ENCODE peak calls at places on chromosomes 5 and 9, in four cellular contexts. One of them, this sample, is unnamed.

GRCh38 chr5:73454379-73455036 is 5.9 kb upstream of the FOXD1 start:
- DNase-seq in nephron progenitor cell: peak; percentile 68
- DNase-seq in HL-60: no peak
- DNase-seq in IMR-90: peak; percentile 62
- DNase-seq in this sample: peak; percentile 58

GRCh38 chr9:124802426-124802825 is 25.5 kb downstream of the OLFML2A start:
- DNase-seq in nephron progenitor cell: no peak
- DNase-seq in HL-60: no peak
- DNase-seq in IMR-90: no peak
- DNase-seq in this sample: no peak

GRCh38 chr9:127779136-127779981 is 893 bp upstream of the SH2D3C start:
- DNase-seq in nephron progenitor cell: no peak
- DNase-seq in HL-60: no peak
- DNase-seq in IMR-90: no peak
- DNase-seq in this sample: no peak

GRCh38 chr5:80725446-80725845 is 70.7 kb upstream of the DHFR start:
- DNase-seq in nephron progenitor cell: no peak
- DNase-seq in HL-60: no peak
- DNase-seq in IMR-90: no peak
- DNase-seq in this sample: no peak

GRCh38 chr5:126366199-126366560 is 57.0 kb upstream of the GRAMD2B start:
- DNase-seq in nephron progenitor cell: no peak
- DNase-seq in HL-60: no peak
- DNase-seq in IMR-90: no peak
- DNase-seq in this sample: no peak

GRCh38 chr5:5209101-5209500 is 69.0 kb downstream of the ADAMTS16 start:
- DNase-seq in nephron progenitor cell: no peak
- DNase-seq in HL-60: no peak
- DNase-seq in IMR-90: no peak
- DNase-seq in this sample: no peak

GRCh38 chr9:110801426-110801825 is 132.8 kb downstream of the MUSK start:
- DNase-seq in nephron progenitor cell: no peak
- DNase-seq in HL-60: no peak
- DNase-seq in IMR-90: no peak
- DNase-seq in this sample: no peak

GRCh38 chr9:135244751-135245221 is 157.3 kb downstream of the OLFM1 start:
- DNase-seq in nephron progenitor cell: no peak
- DNase-seq in HL-60: no peak
- DNase-seq in IMR-90: no peak
- DNase-seq in this sample: no peak

GRCh38 chr9:127470662-127471061 is 19.4 kb downstream of the LRSAM1 start:
- DNase-seq in nephron progenitor cell: no peak
- DNase-seq in HL-60: no peak
- DNase-seq in IMR-90: no peak
- DNase-seq in this sample: no peak

GRCh38 chr5:35337332-35338168 is 107.3 kb upstream of the PRLR start:
- DNase-seq in nephron progenitor cell: no peak
- DNase-seq in HL-60: no peak
- DNase-seq in IMR-90: no peak
- DNase-seq in this sample: no peak

GRCh38 chr5:3875144-3875543 is 279.5 kb downstream of the IRX1 start:
- DNase-seq in nephron progenitor cell: no peak
- DNase-seq in HL-60: no peak
- DNase-seq in IMR-90: no peak
- DNase-seq in this sample: no peak

GRCh38 chr9:70229026-70229425 is 29.8 kb upstream of the SMC5 start:
- DNase-seq in nephron progenitor cell: peak; percentile 4
- DNase-seq in HL-60: no peak
- DNase-seq in IMR-90: no peak
- DNase-seq in this sample: no peak

GRCh38 chr5:177507596-177508216 is 1.9 kb downstream of the DOK3 start:
- DNase-seq in nephron progenitor cell: no peak
- DNase-seq in HL-60: no peak
- DNase-seq in IMR-90: no peak
- DNase-seq in this sample: no peak

GRCh38 chr5:87229780-87230179 is 37.9 kb upstream of the RASA1 start:
- DNase-seq in nephron progenitor cell: no peak
- DNase-seq in HL-60: no peak
- DNase-seq in IMR-90: peak; percentile 21
- DNase-seq in this sample: no peak

GRCh38 chr9:20083417-20083816 is 294.6 kb upstream of the SLC24A2 start:
- DNase-seq in nephron progenitor cell: no peak
- DNase-seq in HL-60: no peak
- DNase-seq in IMR-90: no peak
- DNase-seq in this sample: no peak

GRCh38 chr5:73652391-73652790 is 26.4 kb downstream of the ARHGEF28 start:
- DNase-seq in nephron progenitor cell: no peak
- DNase-seq in HL-60: no peak
- DNase-seq in IMR-90: no peak
- DNase-seq in this sample: no peak

GRCh38 chr5:107502711-107503110 is 168.0 kb downstream of the EFNA5 start:
- DNase-seq in nephron progenitor cell: no peak
- DNase-seq in HL-60: no peak
- DNase-seq in IMR-90: no peak
- DNase-seq in this sample: no peak

GRCh38 chr5:172445866-172446265 is 8.5 kb downstream of the SH3PXD2B start:
- DNase-seq in nephron progenitor cell: no peak
- DNase-seq in HL-60: no peak
- DNase-seq in IMR-90: no peak
- DNase-seq in this sample: no peak

GRCh38 chr5:173925449-173926071 is 37.4 kb downstream of the CPEB4 start:
- DNase-seq in nephron progenitor cell: peak; percentile 34
- DNase-seq in HL-60: no peak
- DNase-seq in IMR-90: peak; percentile 57
- DNase-seq in this sample: peak; percentile 24

GRCh38 chr9:21153688-21154608 is 12.3 kb upstream of the IFNW1 start:
- DNase-seq in nephron progenitor cell: peak; percentile 8
- DNase-seq in HL-60: peak; percentile 8
- DNase-seq in IMR-90: peak; percentile 1
- DNase-seq in this sample: peak; percentile 4

GRCh38 chr5:15480436-15480835 is 19.5 kb upstream of the FBXL7 start:
- DNase-seq in nephron progenitor cell: no peak
- DNase-seq in HL-60: no peak
- DNase-seq in IMR-90: no peak
- DNase-seq in this sample: no peak

GRCh38 chr9:124047106-124047716 is 35.6 kb downstream of the LHX2 start:
- DNase-seq in nephron progenitor cell: no peak
- DNase-seq in HL-60: no peak
- DNase-seq in IMR-90: no peak
- DNase-seq in this sample: no peak

GRCh38 chr5:36692791-36693763 is 86.7 kb downstream of the SLC1A3 start:
- DNase-seq in nephron progenitor cell: peak; percentile 83
- DNase-seq in HL-60: no peak
- DNase-seq in IMR-90: peak; percentile 53
- DNase-seq in this sample: peak; percentile 74

GRCh38 chr5:52787600-52788504 is at the start of the genes ITGA1 and PELO:
- DNase-seq in nephron progenitor cell: peak; percentile 86
- DNase-seq in HL-60: no peak
- DNase-seq in IMR-90: peak; percentile 81
- DNase-seq in this sample: peak; percentile 63

GRCh38 chr9:121284733-121285451 is 16.9 kb downstream of the GSN start:
- DNase-seq in nephron progenitor cell: no peak
- DNase-seq in HL-60: no peak
- DNase-seq in IMR-90: no peak
- DNase-seq in this sample: no peak

GRCh38 chr5:174505621-174506020 is 218.8 kb upstream of the MSX2 start:
- DNase-seq in nephron progenitor cell: no peak
- DNase-seq in HL-60: no peak
- DNase-seq in IMR-90: peak; percentile 60
- DNase-seq in this sample: no peak

GRCh38 chr9:108056083-108056804 is 566.7 kb upstream of the KLF4 start:
- DNase-seq in nephron progenitor cell: no peak
- DNase-seq in HL-60: no peak
- DNase-seq in IMR-90: peak; percentile 78
- DNase-seq in this sample: no peak

GRCh38 chr5:43215073-43215631 is 23.1 kb downstream of the NIM1K start:
- DNase-seq in nephron progenitor cell: no peak
- DNase-seq in HL-60: no peak
- DNase-seq in IMR-90: no peak
- DNase-seq in this sample: no peak

GRCh38 chr5:149221326-149221725 is 50.3 kb upstream of the AFAP1L1 start:
- DNase-seq in nephron progenitor cell: no peak
- DNase-seq in HL-60: no peak
- DNase-seq in IMR-90: peak; percentile 83
- DNase-seq in this sample: no peak

GRCh38 chr9:131618071-131618479 is 72.8 kb downstream of the PRRT1B start:
- DNase-seq in nephron progenitor cell: no peak
- DNase-seq in HL-60: no peak
- DNase-seq in IMR-90: no peak
- DNase-seq in this sample: no peak

GRCh38 chr5:136006767-136007251 is 22.0 kb upstream of the TGFBI start:
- DNase-seq in nephron progenitor cell: no peak
- DNase-seq in HL-60: no peak
- DNase-seq in IMR-90: peak; percentile 97
- DNase-seq in this sample: no peak

GRCh38 chr5:168528521-168529360 is at the start of gene FBLL1:
- DNase-seq in nephron progenitor cell: peak; percentile 89
- DNase-seq in HL-60: peak; percentile 28
- DNase-seq in IMR-90: peak; percentile 16
- DNase-seq in this sample: peak; percentile 62

GRCh38 chr5:40991168-40991980 is 79.8 kb downstream of the MROH2B start:
- DNase-seq in nephron progenitor cell: no peak
- DNase-seq in HL-60: no peak
- DNase-seq in IMR-90: peak; percentile 86
- DNase-seq in this sample: no peak

GRCh38 chr5:176592573-176592972 is 17.4 kb downstream of the GPRIN1 start:
- DNase-seq in nephron progenitor cell: no peak
- DNase-seq in HL-60: no peak
- DNase-seq in IMR-90: no peak
- DNase-seq in this sample: no peak

GRCh38 chr5:33363537-33363936 is 77.2 kb upstream of the TARS1 start:
- DNase-seq in nephron progenitor cell: no peak
- DNase-seq in HL-60: no peak
- DNase-seq in IMR-90: no peak
- DNase-seq in this sample: no peak

GRCh38 chr5:107248065-107248695 is 422.6 kb downstream of the EFNA5 start:
- DNase-seq in nephron progenitor cell: peak; percentile 67
- DNase-seq in HL-60: no peak
- DNase-seq in IMR-90: peak; percentile 29
- DNase-seq in this sample: peak; percentile 57

GRCh38 chr5:27511061-27511460 is 472.7 kb upstream of the CDH9 start:
- DNase-seq in nephron progenitor cell: no peak
- DNase-seq in HL-60: no peak
- DNase-seq in IMR-90: no peak
- DNase-seq in this sample: no peak

GRCh38 chr5:89441965-89442364 is 559.0 kb upstream of the MEF2C start:
- DNase-seq in nephron progenitor cell: no peak
- DNase-seq in HL-60: no peak
- DNase-seq in IMR-90: no peak
- DNase-seq in this sample: no peak

GRCh38 chr5:59618644-59619043 is 274.9 kb downstream of the PDE4D start:
- DNase-seq in nephron progenitor cell: no peak
- DNase-seq in HL-60: no peak
- DNase-seq in IMR-90: no peak
- DNase-seq in this sample: no peak

GRCh38 chr9:129177443-129177790 is 644 bp downstream of the IER5L start:
- DNase-seq in nephron progenitor cell: no peak
- DNase-seq in HL-60: no peak
- DNase-seq in IMR-90: no peak
- DNase-seq in this sample: no peak

GRCh38 chr9:129175515-129175824 is 2.6 kb downstream of the IER5L start:
- DNase-seq in nephron progenitor cell: no peak
- DNase-seq in HL-60: no peak
- DNase-seq in IMR-90: no peak
- DNase-seq in this sample: no peak

GRCh38 chr9:129176786-129177442 is 1.1 kb downstream of the IER5L start:
- DNase-seq in nephron progenitor cell: peak; percentile 43
- DNase-seq in HL-60: no peak
- DNase-seq in IMR-90: peak; percentile 49
- DNase-seq in this sample: peak; percentile 48

GRCh38 chr9:129174724-129175514 is 3.1 kb downstream of the IER5L start:
- DNase-seq in nephron progenitor cell: peak; percentile 73
- DNase-seq in HL-60: peak; percentile 68
- DNase-seq in IMR-90: peak; percentile 90
- DNase-seq in this sample: peak; percentile 48

GRCh38 chr9:129175825-129176633 is 2.0 kb downstream of the IER5L start:
- DNase-seq in nephron progenitor cell: peak; percentile 74
- DNase-seq in HL-60: peak; percentile 86
- DNase-seq in IMR-90: peak; percentile 88
- DNase-seq in this sample: peak; percentile 43
- TF ChIP-seq CTCF in nephron progenitor cell: no peak
- TF ChIP-seq CTCF in HL-60: no peak
- TF ChIP-seq CTCF in IMR-90: no peak
- TF ChIP-seq CTCF in this sample: no peak

GRCh38 chr5:171306785-171307591 is 2.1 kb upstream of the TLX3 start:
- DNase-seq in nephron progenitor cell: no peak
- DNase-seq in HL-60: no peak
- DNase-seq in IMR-90: no peak
- DNase-seq in this sample: no peak
- TF ChIP-seq CTCF in nephron progenitor cell: no peak
- TF ChIP-seq CTCF in HL-60: no peak
- TF ChIP-seq CTCF in IMR-90: no peak
- TF ChIP-seq CTCF in this sample: no peak

GRCh38 chr9:35814841-35815543 is at the start of gene HINT2:
- DNase-seq in nephron progenitor cell: peak; percentile 96
- DNase-seq in HL-60: peak; percentile 93
- DNase-seq in IMR-90: peak; percentile 99
- DNase-seq in this sample: peak; percentile 89
- TF ChIP-seq CTCF in nephron progenitor cell: no peak
- TF ChIP-seq CTCF in HL-60: no peak
- TF ChIP-seq CTCF in IMR-90: no peak
- TF ChIP-seq CTCF in this sample: no peak

DNA sequence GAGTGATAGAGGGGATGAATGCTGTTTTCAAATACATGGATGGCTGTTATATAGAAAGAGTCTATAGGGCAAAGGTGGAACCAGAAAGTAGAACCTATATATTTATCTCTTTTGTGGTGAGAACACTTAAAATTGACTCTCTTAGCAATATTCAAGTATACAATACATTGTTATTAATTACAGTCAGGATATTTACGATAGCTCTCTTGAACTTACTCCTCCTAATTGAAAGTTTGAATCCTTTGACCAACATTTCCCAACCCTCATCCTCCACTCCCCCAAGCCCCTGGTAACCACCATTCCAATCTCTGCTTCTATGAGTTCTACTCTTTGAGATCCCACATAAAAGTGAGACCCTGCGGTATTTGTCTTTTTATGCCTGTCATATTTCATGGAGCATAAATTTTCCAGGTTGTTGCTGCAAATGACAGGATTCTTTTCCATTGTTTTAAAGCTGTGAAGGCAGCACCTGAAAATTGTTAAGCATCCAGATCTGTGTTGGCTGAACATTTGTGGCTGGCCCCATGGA is 41.5 kb downstream of the ALDH1A1 start:
- DNase-seq in nephron progenitor cell: no peak
- DNase-seq in HL-60: no peak
- DNase-seq in IMR-90: no peak
- DNase-seq in this sample: no peak
- TF ChIP-seq CTCF in nephron progenitor cell: no peak
- TF ChIP-seq CTCF in HL-60: no peak
- TF ChIP-seq CTCF in IMR-90: no peak
- TF ChIP-seq CTCF in this sample: no peak